ENCODE peak calls at places on chromosomes 16 and 17, in nine cellular contexts. U is fibroblast of villous mesenchyme, C is kidney epithelial cell, B is upper lobe of right lung, T is GM23338, D is AG09309, Q is OCI-LY7, J is A549, Z is psoas muscle. F is an unnamed sample.

GRCh38 chr16:65249768-65250167 is 127.9 kb upstream of the CDH11 start:
- DNase-seq in D (no peak), J (no peak), Z (peak; percentile 46), Q (no peak), T (peak; percentile 16), B (no peak), U (peak; percentile 75), C (no peak), F (no peak)

GRCh38 chr16:54055864-54056263 is 230.7 kb downstream of the IRX3 start:
- DNase-seq in D (no peak), J (no peak), Q (no peak), Z (no peak), C (no peak), T (no peak), U (no peak), B (no peak), F (no peak)

GRCh38 chr17:47205419-47205963 is 3.7 kb upstream of the MYL4 start:
- DNase-seq in C (peak; percentile 96), Z (no peak), B (peak; percentile 76), J (no peak), U (peak; percentile 84), T (peak; percentile 44), D (no peak), Q (peak; percentile 90), F (no peak)

GRCh38 chr17:11324846-11325420 is 83.9 kb downstream of the SHISA6 start:
- DNase-seq in U (no peak), B (no peak), C (no peak), T (no peak), D (no peak), J (no peak), Z (no peak), Q (no peak), F (no peak)

GRCh38 chr16:11629071-11630030 is 38.9 kb upstream of the SNN start:
- DNase-seq in D (no peak), T (no peak), Z (no peak), B (no peak), Q (peak; percentile 83), C (no peak), J (no peak), U (no peak), F (no peak)

GRCh38 chr16:78240459-78241222 is 141.2 kb downstream of the WWOX start:
- DNase-seq in T (peak; percentile 42), D (no peak), J (peak; percentile 6), C (no peak), B (no peak), Q (no peak), Z (no peak), U (peak; percentile 37), F (no peak)

GRCh38 chr17:45384047-45384799 is 48.4 kb downstream of the ARHGAP27 start:
- DNase-seq in J (no peak), B (no peak), T (no peak), D (no peak), Z (no peak), Q (no peak), U (peak; percentile 7), C (no peak), F (no peak)

GRCh38 chr17:44115585-44116415 is 7.6 kb downstream of the HDAC5 start:
- DNase-seq in J (peak; percentile 81), U (peak; percentile 53), D (no peak), Z (peak; percentile 74), T (peak; percentile 80), B (no peak), Q (no peak), C (no peak), F (no peak)

GRCh38 chr17:75652934-75653549 is 13.9 kb downstream of the RECQL5 start:
- DNase-seq in Q (peak; percentile 75), J (peak; percentile 60), B (peak; percentile 49), U (peak; percentile 21), T (peak; percentile 84), Z (no peak), C (no peak), D (no peak), F (no peak)

GRCh38 chr16:73365010-73365409 is 317.1 kb upstream of the ZFHX3 start:
- DNase-seq in D (no peak), T (no peak), B (no peak), J (no peak), C (no peak), Q (no peak), U (peak; percentile 44), Z (no peak), F (peak; percentile 26)

GRCh38 chr16:21963887-21964286 is 10.7 kb downstream of the UQCRC2 start:
- DNase-seq in Q (no peak), T (no peak), D (no peak), Z (no peak), U (no peak), B (no peak), J (no peak), C (no peak), F (no peak)

GRCh38 chr16:31200821-31201510 is 1.6 kb downstream of the PYCARD start:
- DNase-seq in B (no peak), Q (peak; percentile 49), U (peak; percentile 26), J (no peak), T (no peak), C (no peak), D (no peak), Z (no peak), F (no peak)

GRCh38 chr17:80315517-80316182 is 55.0 kb downstream of the RNF213 start:
- DNase-seq in Q (no peak), T (no peak), Z (no peak), U (no peak), D (no peak), C (no peak), J (no peak), B (peak; percentile 20), F (no peak)

DNA sequence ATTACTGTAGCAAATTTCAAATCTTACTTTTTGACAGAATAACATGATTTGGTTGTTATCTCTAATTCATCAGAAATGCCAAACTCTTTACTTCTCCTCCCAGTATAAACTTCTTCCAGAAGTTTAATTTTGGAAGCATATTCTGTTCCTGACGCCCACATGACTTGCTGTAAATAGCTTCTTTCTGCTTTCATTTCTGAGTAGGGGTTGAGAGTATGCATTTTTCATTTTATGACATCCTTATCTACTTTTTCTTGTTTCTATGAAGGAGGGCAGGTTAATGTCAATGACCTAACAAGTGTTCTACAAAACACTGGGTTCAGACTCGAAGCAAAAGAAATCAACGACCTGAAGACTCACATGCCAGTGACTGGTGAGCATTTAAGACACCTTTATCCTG is 36.6 kb upstream of the EFCAB3 start:
- DNase-seq in Q (no peak), U (no peak), T (no peak), B (no peak), D (no peak), Z (no peak), C (no peak), J (no peak), F (no peak)
- H3K4me3 ChIP-seq in Q (no peak overlapping the region), U (no peak overlapping the region), T (no peak overlapping the region), B (no peak overlapping the region), D (no peak overlapping the region), Z (no peak overlapping the region), C (no peak overlapping the region), J (no peak overlapping the region), F (no peak overlapping the region)

GRCh38 chr17:59828478-59828760 is 64.3 kb downstream of the TUBD1 start:
- DNase-seq in Z (no peak), Q (no peak), B (no peak), C (no peak), J (no peak), D (no peak), U (no peak), T (no peak), F (no peak)
- TF ChIP-seq CTCF in Z (no peak), Q (no peak), B (no peak), C (no peak), J (no peak), D (no peak), U (no peak), T (no peak), F (no peak)

GRCh38 chr16:28880589-28880915 is 2.3 kb downstream of the ATP2A1 start:
- DNase-seq in U (no peak), Q (no peak), C (no peak), T (no peak), B (no peak), Z (no peak), D (no peak), J (no peak), F (no peak)
- H3K4me3 ChIP-seq in U (peak overlapping the region; percentile 73), Q (no peak overlapping the region), C (no peak overlapping the region), T (peak overlapping the region; percentile 91), B (no peak overlapping the region), Z (peak overlapping the region; percentile 83), D (peak overlapping the region; percentile 86), J (no peak overlapping the region), F (peak overlapping the region; percentile 45)

DNA sequence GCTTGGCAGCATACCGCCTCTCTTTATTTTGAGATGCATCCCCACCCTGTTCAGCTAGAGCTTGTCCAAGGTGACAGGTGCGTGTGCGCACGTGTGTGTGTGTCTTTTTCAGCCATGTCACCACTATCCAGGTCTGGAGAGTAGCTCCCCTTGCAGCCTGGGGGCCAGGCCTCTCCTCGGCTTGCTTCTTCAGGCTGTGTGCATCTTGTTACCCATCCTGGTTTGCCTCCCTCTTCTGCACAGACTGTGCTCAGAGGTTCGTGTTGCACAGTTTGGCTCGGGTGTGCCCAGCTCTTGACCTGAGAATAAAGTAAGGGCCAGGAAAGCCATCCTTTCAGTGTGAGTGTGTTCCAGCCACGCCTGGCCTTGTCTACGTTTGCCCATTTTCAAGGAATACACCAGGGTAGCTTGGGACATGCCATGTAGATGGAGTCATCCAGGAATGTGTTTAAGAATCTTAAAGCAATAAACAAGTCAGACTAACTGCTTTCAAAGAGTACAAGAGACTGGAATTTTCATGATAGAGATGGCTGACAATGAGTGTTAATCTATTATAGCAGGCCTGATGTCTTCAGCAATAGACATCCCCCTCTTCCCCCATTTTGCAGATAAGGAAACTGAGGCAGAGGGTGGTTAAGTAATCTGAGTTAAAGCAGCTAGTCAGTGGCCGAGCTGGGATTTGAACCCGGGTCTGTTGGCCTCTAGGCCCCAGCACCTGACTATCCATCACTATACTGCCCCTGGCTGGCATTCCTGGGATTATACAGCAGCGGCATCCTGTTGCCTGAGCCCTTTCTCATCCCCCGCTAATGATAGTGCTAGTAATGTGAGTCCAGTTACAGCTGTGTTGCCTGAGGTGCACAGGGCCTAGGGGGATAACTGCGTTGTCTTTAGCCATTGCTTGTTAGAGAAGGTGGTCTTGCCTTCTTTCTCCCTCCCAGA is 77.9 kb downstream of the KSR1 start:
- DNase-seq in D (peak; percentile 70), T (peak; percentile 68), Q (no peak), B (peak; percentile 55), Z (no peak), U (peak; percentile 92), J (no peak), C (peak; percentile 86), F (peak; percentile 65)
- TF ChIP-seq CTCF in D (no peak), T (peak; percentile 47), Q (no peak), B (no peak), Z (no peak), U (peak; percentile 18), J (no peak), C (peak; percentile 26), F (peak; percentile 32)

DNA sequence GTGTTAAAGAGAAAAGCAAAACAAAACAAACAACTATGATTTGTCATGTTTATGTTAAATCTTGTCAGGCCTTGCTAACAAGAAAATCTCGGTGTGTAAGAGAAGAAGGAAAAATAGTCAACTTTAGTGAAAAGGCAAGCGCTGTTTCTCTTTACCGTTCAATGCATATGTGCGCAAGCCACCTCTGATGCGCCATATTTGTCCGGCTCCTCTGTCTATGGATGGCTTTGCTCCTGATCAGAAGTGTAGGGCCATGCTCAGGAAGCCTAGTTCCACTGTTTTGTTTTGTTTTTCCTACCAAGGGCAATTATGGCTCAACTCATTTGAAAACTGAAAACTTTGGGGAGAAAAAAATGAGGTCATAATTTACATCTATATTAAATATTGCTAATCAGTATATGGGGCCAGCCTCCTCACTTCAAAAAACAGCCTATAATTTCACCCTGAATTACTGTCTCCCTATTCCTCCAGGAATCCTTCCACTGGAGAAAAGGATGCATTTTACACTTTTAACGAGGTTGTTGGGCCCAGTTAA is 4.6 kb downstream of the MAF start:
- DNase-seq in C (no peak), T (no peak), J (no peak), U (no peak), B (no peak), Z (no peak), Q (no peak), D (no peak), F (no peak)
- H3K4me3 ChIP-seq in C (peak overlapping the region; percentile 80), T (no peak overlapping the region), J (no peak overlapping the region), U (peak overlapping the region; percentile 79), B (peak overlapping the region; percentile 70), Z (peak overlapping the region; percentile 84), Q (no peak overlapping the region), D (no peak overlapping the region), F (peak overlapping the region; percentile 77)